ENCODE peak calls at places on chromosomes 5 and 9, in nine cellular contexts. A is testis, O is HL-60, M is psoas muscle, G is uterus, K is ovary, H is pancreas, C is lower lobe of right lung, D is IMR-90. N is an unnamed sample.

GRCh38 chr5:136750507-136750906 is 385.2 kb upstream of the TRPC7 start:
- DNase-seq in A (no peak), O (no peak), M (no peak), G (no peak), K (no peak), H (no peak), C (no peak), D (no peak), N (no peak)

GRCh38 chr5:138975098-138975847 is 100.1 kb upstream of the LRRTM2 start:
- DNase-seq in A (peak), O (no peak), M (peak), G (peak), K (peak), H (no peak), C (no peak), D (peak), N (peak)

GRCh38 chr9:88789785-88790184 is 201.5 kb upstream of the S1PR3 start:
- DNase-seq in A (no peak), O (no peak), M (no peak), G (no peak), K (no peak), H (no peak), C (no peak), D (peak), N (no peak)

GRCh38 chr9:98374385-98375051 is 119.1 kb upstream of the TBC1D2 start:
- DNase-seq in A (peak), O (no peak), M (no peak), G (no peak), K (no peak), H (peak), C (no peak), D (peak), N (no peak)

GRCh38 chr5:38724301-38725030 is 121.3 kb upstream of the OSMR start:
- DNase-seq in A (no peak), O (no peak), M (no peak), G (no peak), K (no peak), H (no peak), C (no peak), D (peak), N (no peak)

GRCh38 chr5:116130471-116130870 is 45.6 kb downstream of the COMMD10 start:
- DNase-seq in A (no peak), O (no peak), M (no peak), G (no peak), K (no peak), H (no peak), C (no peak), D (peak), N (no peak)

GRCh38 chr5:81181576-81182316 is 51.4 kb upstream of the CKMT2 start:
- DNase-seq in A (no peak), O (no peak), M (no peak), G (no peak), K (no peak), H (no peak), C (no peak), D (no peak), N (no peak)

GRCh38 chr5:60382761-60383160 is 317.2 kb downstream of the DEPDC1B start:
- DNase-seq in A (peak), O (peak), M (no peak), G (no peak), K (no peak), H (no peak), C (no peak), D (peak), N (no peak)

GRCh38 chr9:122325124-122325523 is 45.7 kb upstream of the PTGS1 start:
- DNase-seq in A (no peak), O (no peak), M (no peak), G (no peak), K (no peak), H (no peak), C (no peak), D (peak), N (no peak)

GRCh38 chr9:133793471-133793870 is 55.3 kb upstream of the SARDH start:
- DNase-seq in A (no peak), O (no peak), M (no peak), G (no peak), K (no peak), H (no peak), C (no peak), D (no peak), N (no peak)

GRCh38 chr5:32057157-32058096 is 116.7 kb downstream of the GOLPH3 start:
- DNase-seq in A (no peak), O (no peak), M (no peak), G (no peak), K (no peak), H (no peak), C (no peak), D (no peak), N (no peak)

GRCh38 chr5:143693691-143694252 is 118.2 kb upstream of the HMHB1 start:
- DNase-seq in A (no peak), O (no peak), M (no peak), G (no peak), K (no peak), H (no peak), C (no peak), D (no peak), N (no peak)

GRCh38 chr9:122134822-122135528 is 24.6 kb downstream of the NDUFA8 start:
- DNase-seq in A (no peak), O (no peak), M (no peak), G (no peak), K (no peak), H (no peak), C (no peak), D (peak), N (no peak)

GRCh38 chr5:96729156-96729555 is 67.0 kb downstream of the CAST start:
- DNase-seq in A (no peak), O (no peak), M (no peak), G (no peak), K (no peak), H (no peak), C (no peak), D (no peak), N (no peak)

GRCh38 chr5:168315991-168316578 is 24.6 kb downstream of the WWC1 start:
- DNase-seq in A (no peak), O (no peak), M (no peak), G (no peak), K (no peak), H (peak), C (peak), D (no peak), N (no peak)

GRCh38 chr5:10585120-10585915 is 21.4 kb downstream of the ANKRD33B start:
- DNase-seq in A (no peak), O (no peak), M (no peak), G (no peak), K (no peak), H (no peak), C (no peak), D (no peak), N (no peak)

GRCh38 chr9:6121707-6122106 is 93.9 kb upstream of the IL33 start:
- DNase-seq in A (no peak), O (no peak), M (no peak), G (no peak), K (no peak), H (no peak), C (no peak), D (no peak), N (no peak)

GRCh38 chr5:133779828-133780475 is 167.6 kb upstream of the FSTL4 start:
- DNase-seq in A (no peak), O (no peak), M (no peak), G (no peak), K (no peak), H (no peak), C (no peak), D (no peak), N (no peak)

GRCh38 chr9:136249881-136250559 is 4.4 kb upstream of the QSOX2 start:
- DNase-seq in A (no peak), O (no peak), M (no peak), G (no peak), K (no peak), H (peak), C (no peak), D (no peak), N (no peak)

GRCh38 chr5:108148715-108149139 is 233.2 kb downstream of the FBXL17 start:
- DNase-seq in A (peak), O (no peak), M (no peak), G (no peak), K (no peak), H (no peak), C (no peak), D (peak), N (no peak)

GRCh38 chr5:141475625-141476131 is at the start of gene PCDHGC3:
- DNase-seq in A (peak), O (peak), M (peak), G (peak), K (peak), H (peak), C (peak), D (peak), N (peak)

GRCh38 chr9:116088396-116088795 is 65.2 kb upstream of the PAPPA start:
- DNase-seq in A (no peak), O (no peak), M (no peak), G (no peak), K (no peak), H (no peak), C (no peak), D (no peak), N (no peak)

GRCh38 chr5:169545762-169546161 is 37.8 kb upstream of the SPDL1 start:
- DNase-seq in A (no peak), O (no peak), M (no peak), G (no peak), K (no peak), H (no peak), C (no peak), D (peak), N (no peak)

GRCh38 chr9:116101516-116101915 is 52.1 kb upstream of the PAPPA start:
- DNase-seq in A (no peak), O (no peak), M (no peak), G (no peak), K (no peak), H (no peak), C (no peak), D (peak), N (no peak)

GRCh38 chr5:56356876-56357160 is 123.7 kb upstream of the ANKRD55 start:
- DNase-seq in A (no peak), O (no peak), M (no peak), G (no peak), K (no peak), H (no peak), C (no peak), D (no peak), N (no peak)

GRCh38 chr5:92518318-92518913 is 1062.6 kb downstream of the NR2F1-AS1 start:
- DNase-seq in A (no peak), O (no peak), M (no peak), G (no peak), K (no peak), H (no peak), C (no peak), D (peak), N (no peak)

GRCh38 chr5:137061382-137061781 is 437.7 kb downstream of the SPOCK1 start:
- DNase-seq in A (no peak), O (no peak), M (no peak), G (no peak), K (no peak), H (no peak), C (no peak), D (no peak), N (no peak)

GRCh38 chr5:63439537-63439936 is 522.7 kb downstream of the HTR1A start:
- DNase-seq in A (no peak), O (no peak), M (no peak), G (no peak), K (no peak), H (no peak), C (peak), D (no peak), N (no peak)

GRCh38 chr5:122715095-122715494 is 59.8 kb upstream of the SNX2 start:
- DNase-seq in A (no peak), O (no peak), M (no peak), G (no peak), K (no peak), H (no peak), C (no peak), D (peak), N (no peak)

GRCh38 chr9:34343090-34343489 is 13.7 kb downstream of the NUDT2 start:
- DNase-seq in A (peak), O (no peak), M (peak), G (peak), K (peak), H (peak), C (no peak), D (no peak), N (peak)

GRCh38 chr5:138461343-138462125 is 3.7 kb upstream of the EGR1 start:
- DNase-seq in A (no peak), O (no peak), M (no peak), G (no peak), K (no peak), H (no peak), C (peak), D (peak), N (no peak)

GRCh38 chr5:54785729-54786548 is 199.5 kb downstream of the ESM1 start:
- DNase-seq in A (peak), O (peak), M (no peak), G (no peak), K (no peak), H (no peak), C (peak), D (peak), N (peak)

GRCh38 chr9:135703726-135704125 is 1.7 kb downstream of the KCNT1 start:
- DNase-seq in A (no peak), O (no peak), M (no peak), G (no peak), K (no peak), H (no peak), C (no peak), D (no peak), N (no peak)

GRCh38 chr9:127684576-127684975 is 22.2 kb upstream of the CFAP157 start:
- DNase-seq in A (no peak), O (no peak), M (no peak), G (no peak), K (no peak), H (no peak), C (no peak), D (peak), N (no peak)

GRCh38 chr9:95055851-95056551 is 261.5 kb downstream of the FANCC start:
- DNase-seq in A (no peak), O (no peak), M (peak), G (no peak), K (no peak), H (peak), C (no peak), D (peak), N (no peak)

GRCh38 chr5:52811067-52811749 is 23.5 kb downstream of the ITGA1 start:
- DNase-seq in A (no peak), O (peak), M (no peak), G (no peak), K (no peak), H (no peak), C (peak), D (peak), N (no peak)

GRCh38 chr9:2066312-2067273 is 51.4 kb downstream of the SMARCA2 start:
- DNase-seq in A (no peak), O (no peak), M (no peak), G (no peak), K (no peak), H (no peak), C (no peak), D (peak), N (no peak)
- TF ChIP-seq CTCF in A (no peak), O (no peak), M (peak), G (peak), K (no peak), H (no peak), C (peak), D (peak), N (peak)

GRCh38 chr9:129334744-129335080 is 156.7 kb upstream of the IER5L start:
- DNase-seq in A (no peak), O (no peak), M (no peak), G (no peak), K (no peak), H (no peak), C (no peak), D (no peak), N (no peak)
- H3K27ac ChIP-seq in A (peak), O (peak), M (peak), G (peak), K (peak), H (peak), C (peak), D (peak), N (peak)

GRCh38 chr5:175842947-175843793 is 28.2 kb upstream of the CPLX2 start:
- DNase-seq in A (peak), O (no peak), M (peak), G (no peak), K (no peak), H (no peak), C (no peak), D (peak), N (no peak)
- TF ChIP-seq CTCF in A (no peak), O (no peak), M (no peak), G (no peak), K (no peak), H (no peak), C (no peak), D (no peak), N (no peak)

DNA sequence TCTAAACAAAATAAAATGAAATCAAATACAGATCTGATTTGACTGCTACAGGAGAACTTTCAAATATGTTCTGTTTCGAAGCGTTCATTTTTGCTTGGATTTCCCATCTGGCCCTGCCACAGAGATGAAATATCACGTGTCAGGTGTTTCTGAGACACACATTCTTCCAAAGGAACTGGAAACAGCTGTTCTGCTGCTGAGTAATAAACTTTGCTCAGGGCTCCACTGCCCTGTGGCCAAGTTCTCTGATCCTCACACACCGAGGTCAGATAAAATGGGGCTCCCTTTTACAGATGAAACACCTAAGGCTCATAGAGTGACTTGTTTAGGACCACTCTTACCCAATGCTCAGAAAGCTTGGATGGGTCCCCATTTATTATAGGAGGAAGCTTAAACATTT is 42.5 kb downstream of the FRMPD1 start:
- DNase-seq in A (no peak), O (no peak), M (no peak), G (no peak), K (no peak), H (peak), C (no peak), D (peak), N (no peak)
- H3K27ac ChIP-seq in A (no peak), O (no peak), M (peak), G (no peak), K (no peak), H (peak), C (no peak), D (no peak), N (no peak)

GRCh38 chr9:132182609-132183073 is 20.8 kb downstream of the NTNG2 start:
- DNase-seq in A (peak), O (no peak), M (no peak), G (peak), K (no peak), H (no peak), C (no peak), D (no peak), N (no peak)
- TF ChIP-seq CTCF in A (no peak), O (no peak), M (no peak), G (peak), K (no peak), H (no peak), C (no peak), D (no peak), N (peak)

DNA sequence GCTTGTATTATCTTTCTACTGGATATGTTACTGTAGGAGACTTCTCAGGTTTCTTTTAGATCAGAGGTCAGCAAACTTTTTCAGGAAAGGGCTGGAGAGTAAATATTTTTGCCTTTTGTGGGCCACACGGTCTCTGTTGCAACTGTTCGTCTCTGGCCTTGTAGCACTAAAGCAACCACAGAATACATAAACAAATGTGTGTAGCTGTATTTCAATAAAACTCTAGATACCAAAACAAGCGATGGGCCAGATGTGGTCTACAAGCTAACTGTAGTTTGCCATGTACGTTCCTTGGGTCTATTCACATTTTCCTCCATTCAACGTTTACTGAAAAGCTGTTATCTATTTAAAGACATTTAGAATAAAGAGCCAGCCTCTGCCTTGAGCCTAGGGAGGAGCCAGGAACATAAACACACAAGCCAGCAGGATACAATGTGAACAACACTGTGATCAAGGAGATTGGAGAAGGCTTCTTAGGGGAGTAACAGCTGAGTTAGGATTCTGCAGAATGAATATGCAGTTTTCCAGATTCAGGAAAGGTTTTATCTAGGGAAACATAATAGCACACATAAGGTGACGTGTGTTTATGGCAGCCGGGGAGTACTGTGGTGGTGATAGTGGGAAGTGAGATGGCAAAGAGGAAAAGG is 33.0 kb upstream of the HOMER1 start:
- DNase-seq in A (no peak), O (no peak), M (no peak), G (no peak), K (no peak), H (no peak), C (no peak), D (peak), N (no peak)
- H3K27ac ChIP-seq in A (no peak), O (no peak), M (peak), G (no peak), K (no peak), H (no peak), C (no peak), D (no peak), N (no peak)